ENCODE peak calls at places on chromosome 6, in nine cellular contexts. S, D, Q, O, U, C, X, B and J are unnamed samples.

GRCh38 chr6:16600026-16600425 is 161.2 kb downstream of the ATXN1 start:
- DNase-seq in S (no peak), D (no peak), Q (no peak), O (no peak), U (no peak), C (no peak), X (no peak), B (no peak), J (no peak)

GRCh38 chr6:52839124-52840055 is 1.2 kb downstream of the GSTA5 start:
- DNase-seq in S (no peak), D (peak), Q (peak), O (peak), U (peak), C (no peak), X (peak), B (peak), J (no peak)

GRCh38 chr6:160141001-160141726 is 19.5 kb downstream of the SLC22A1 start:
- DNase-seq in S (no peak), D (peak), Q (no peak), O (no peak), U (no peak), C (no peak), X (no peak), B (no peak), J (no peak)

GRCh38 chr6:118186676-118187567 is 279.9 kb downstream of the SLC35F1 start:
- DNase-seq in S (no peak), D (peak), Q (no peak), O (no peak), U (peak), C (no peak), X (peak), B (no peak), J (peak)

GRCh38 chr6:153814136-153814535 is 224.9 kb upstream of the OPRM1 start:
- DNase-seq in S (no peak), D (no peak), Q (no peak), O (peak), U (no peak), C (no peak), X (no peak), B (no peak), J (no peak)

GRCh38 chr6:8707956-8708772 is 272.8 kb upstream of the SLC35B3 start:
- DNase-seq in S (peak), D (peak), Q (peak), O (peak), U (peak), C (no peak), X (peak), B (no peak), J (no peak)

GRCh38 chr6:47264775-47265184 is 44.9 kb downstream of the TNFRSF21 start:
- DNase-seq in S (no peak), D (no peak), Q (no peak), O (no peak), U (no peak), C (no peak), X (no peak), B (peak), J (no peak)

GRCh38 chr6:68650142-68650541 is 15.1 kb downstream of the ADGRB3 start:
- DNase-seq in S (no peak), D (no peak), Q (no peak), O (no peak), U (no peak), C (no peak), X (no peak), B (no peak), J (no peak)

GRCh38 chr6:43338243-43338642 is 29.6 kb upstream of the CRIP3 start:
- DNase-seq in S (no peak), D (no peak), Q (no peak), O (no peak), U (no peak), C (no peak), X (peak), B (no peak), J (peak)

GRCh38 chr6:40436685-40437604 is 150.2 kb downstream of the LRFN2 start:
- DNase-seq in S (peak), D (peak), Q (no peak), O (no peak), U (peak), C (no peak), X (no peak), B (no peak), J (no peak)

GRCh38 chr6:166551797-166552495 is 34.5 kb downstream of the RAMACL start:
- DNase-seq in S (no peak), D (no peak), Q (no peak), O (peak), U (no peak), C (no peak), X (no peak), B (no peak), J (no peak)

GRCh38 chr6:119205911-119206617 is 127.6 kb upstream of the FAM184A start:
- DNase-seq in S (no peak), D (no peak), Q (no peak), O (no peak), U (no peak), C (no peak), X (no peak), B (no peak), J (peak)

GRCh38 chr6:4780360-4780812 is 4.2 kb downstream of the CDYL start:
- DNase-seq in S (no peak), D (peak), Q (no peak), O (peak), U (no peak), C (peak), X (no peak), B (no peak), J (no peak)

GRCh38 chr6:129105793-129106192 is 222.9 kb downstream of the LAMA2 start:
- DNase-seq in S (no peak), D (no peak), Q (no peak), O (no peak), U (no peak), C (no peak), X (no peak), B (no peak), J (no peak)

GRCh38 chr6:53947780-53948179 is 153.0 kb downstream of the LRRC1 start:
- DNase-seq in S (no peak), D (no peak), Q (no peak), O (no peak), U (no peak), C (no peak), X (no peak), B (no peak), J (no peak)

GRCh38 chr6:43606019-43606418 is 23.0 kb downstream of the GTPBP2 start:
- DNase-seq in S (no peak), D (no peak), Q (no peak), O (no peak), U (no peak), C (no peak), X (no peak), B (no peak), J (no peak)

GRCh38 chr6:97177905-97178304 is 105.1 kb downstream of the MMS22L start:
- DNase-seq in S (no peak), D (peak), Q (no peak), O (no peak), U (no peak), C (no peak), X (no peak), B (no peak), J (no peak)

GRCh38 chr6:18323935-18324707 is 59.8 kb upstream of the DEK start:
- DNase-seq in S (peak), D (peak), Q (peak), O (peak), U (peak), C (no peak), X (peak), B (peak), J (no peak)

GRCh38 chr6:35168461-35168861 is 27.3 kb upstream of the TCP11 start:
- DNase-seq in S (no peak), D (no peak), Q (no peak), O (no peak), U (peak), C (no peak), X (no peak), B (no peak), J (no peak)

GRCh38 chr6:163671355-163671754 is 256.8 kb downstream of the QKI start:
- DNase-seq in S (no peak), D (no peak), Q (no peak), O (peak), U (no peak), C (no peak), X (no peak), B (no peak), J (no peak)

GRCh38 chr6:158500016-158500735 is 59.7 kb upstream of the TMEM181 start:
- DNase-seq in S (no peak), D (peak), Q (no peak), O (no peak), U (peak), C (no peak), X (no peak), B (no peak), J (no peak)

GRCh38 chr6:157751547-157752200 is 71.4 kb upstream of the SNX9 start:
- DNase-seq in S (no peak), D (no peak), Q (no peak), O (no peak), U (no peak), C (no peak), X (no peak), B (no peak), J (no peak)

GRCh38 chr6:169241688-169242350 is 11.8 kb downstream of the THBS2 start:
- DNase-seq in S (no peak), D (no peak), Q (no peak), O (no peak), U (no peak), C (no peak), X (no peak), B (no peak), J (no peak)

GRCh38 chr6:26022166-26022510 is 59.5 kb downstream of the TRIM38 start:
- DNase-seq in S (peak), D (peak), Q (no peak), O (peak), U (peak), C (peak), X (peak), B (peak), J (peak)

GRCh38 chr6:113697642-113698410 is 159.3 kb upstream of the MARCKS start:
- DNase-seq in S (no peak), D (peak), Q (no peak), O (no peak), U (no peak), C (no peak), X (no peak), B (no peak), J (no peak)

GRCh38 chr6:28974505-28974904 is 30.6 kb downstream of the ZNF311 start:
- DNase-seq in S (no peak), D (no peak), Q (no peak), O (no peak), U (no peak), C (no peak), X (no peak), B (no peak), J (no peak)

GRCh38 chr6:13101985-13102384 is 226.4 kb downstream of the TBC1D7 start:
- DNase-seq in S (no peak), D (no peak), Q (no peak), O (no peak), U (no peak), C (no peak), X (no peak), B (no peak), J (no peak)

GRCh38 chr6:25017932-25018581 is 82.3 kb upstream of the RIPOR2 start:
- DNase-seq in S (no peak), D (peak), Q (no peak), O (peak), U (peak), C (peak), X (peak), B (peak), J (no peak)

GRCh38 chr6:136761227-136761922 is 30.9 kb downstream of the MAP3K5 start:
- DNase-seq in S (no peak), D (peak), Q (no peak), O (no peak), U (no peak), C (no peak), X (no peak), B (no peak), J (no peak)

GRCh38 chr6:40957616-40958492 is 81.2 kb downstream of the UNC5CL start:
- DNase-seq in S (no peak), D (peak), Q (peak), O (no peak), U (no peak), C (no peak), X (no peak), B (no peak), J (no peak)

GRCh38 chr6:26003102-26003694 is 40.6 kb downstream of the TRIM38 start:
- DNase-seq in S (no peak), D (peak), Q (peak), O (peak), U (peak), C (peak), X (peak), B (peak), J (no peak)

GRCh38 chr6:138443979-138444378 is 40.0 kb downstream of the HEBP2 start:
- DNase-seq in S (no peak), D (no peak), Q (no peak), O (no peak), U (no peak), C (no peak), X (no peak), B (no peak), J (no peak)